ENCODE peak calls at places on chromosomes 2 and 18, in ten cellular contexts. H, D, Q, C, G, A, K, Z, T and L are unnamed samples.

GRCh38 chr2:40534528-40534927 is 82.6 kb upstream of the SLC8A1 start:
- DNase-seq in H (no peak), D (no peak), Q (no peak), C (no peak), G (no peak), A (no peak), K (no peak), Z (no peak), T (no peak), L (no peak)

GRCh38 chr2:239820836-239821693 is 204.1 kb downstream of the NDUFA10 start:
- DNase-seq in H (no peak), D (no peak), Q (peak), C (no peak), G (no peak), A (peak), K (no peak), Z (no peak), T (no peak), L (no peak)

GRCh38 chr2:198129609-198130008 is 325.2 kb downstream of the PLCL1 start:
- DNase-seq in H (no peak), D (no peak), Q (no peak), C (no peak), G (no peak), A (no peak), K (no peak), Z (no peak), T (no peak), L (no peak)

GRCh38 chr2:201733544-201733943 is 35.1 kb upstream of the MPP4 start:
- DNase-seq in H (no peak), D (no peak), Q (no peak), C (no peak), G (no peak), A (no peak), K (no peak), Z (no peak), T (no peak), L (no peak)

GRCh38 chr2:238582159-238582558 is 155.4 kb downstream of the ASB1 start:
- DNase-seq in H (no peak), D (no peak), Q (no peak), C (no peak), G (no peak), A (no peak), K (no peak), Z (no peak), T (no peak), L (no peak)

GRCh38 chr18:49168970-49169619 is 218.3 kb upstream of the SMAD7 start:
- DNase-seq in H (peak), D (no peak), Q (no peak), C (no peak), G (no peak), A (no peak), K (peak), Z (no peak), T (no peak), L (peak)

GRCh38 chr2:241673797-241674725 is 12.6 kb downstream of the DTYMK start:
- DNase-seq in H (no peak), D (no peak), Q (no peak), C (no peak), G (no peak), A (no peak), K (no peak), Z (no peak), T (no peak), L (no peak)

GRCh38 chr2:231191896-231192872 is 6.2 kb upstream of the ARMC9 start:
- DNase-seq in H (peak), D (no peak), Q (no peak), C (peak), G (no peak), A (peak), K (peak), Z (peak), T (no peak), L (peak)

GRCh38 chr18:34097312-34097711 is 127.4 kb downstream of the NOL4 start:
- DNase-seq in H (no peak), D (no peak), Q (no peak), C (no peak), G (no peak), A (no peak), K (no peak), Z (no peak), T (no peak), L (no peak)

GRCh38 chr2:101698419-101699190 is 1.1 kb downstream of the MAP4K4 start:
- DNase-seq in H (no peak), D (peak), Q (peak), C (no peak), G (no peak), A (no peak), K (peak), Z (peak), T (no peak), L (no peak)

GRCh38 chr2:27021253-27021801 is 11.4 kb upstream of the TMEM214 start:
- DNase-seq in H (no peak), D (no peak), Q (no peak), C (no peak), G (no peak), A (peak), K (no peak), Z (no peak), T (no peak), L (no peak)

GRCh38 chr18:32956591-32957310 is 183.9 kb upstream of the KLHL14 start:
- DNase-seq in H (no peak), D (no peak), Q (no peak), C (no peak), G (no peak), A (no peak), K (peak), Z (no peak), T (no peak), L (no peak)

GRCh38 chr2:190882831-190883582 is 2.4 kb downstream of the GLS start:
- DNase-seq in H (no peak), D (no peak), Q (no peak), C (no peak), G (no peak), A (no peak), K (no peak), Z (no peak), T (no peak), L (no peak)

GRCh38 chr2:166593403-166593802 is 99.4 kb upstream of the SCN7A start:
- DNase-seq in H (no peak), D (no peak), Q (no peak), C (peak), G (no peak), A (no peak), K (no peak), Z (no peak), T (no peak), L (no peak)

GRCh38 chr18:62033207-62033606 is 140.4 kb upstream of the RNF152 start:
- DNase-seq in H (no peak), D (no peak), Q (no peak), C (no peak), G (no peak), A (no peak), K (no peak), Z (no peak), T (no peak), L (no peak)

GRCh38 chr2:240865391-240865790 is 3.2 kb upstream of the AGXT start:
- DNase-seq in H (no peak), D (no peak), Q (no peak), C (no peak), G (no peak), A (no peak), K (no peak), Z (no peak), T (no peak), L (no peak)

GRCh38 chr2:42792583-42793313 is at the start of gene HAAO:
- DNase-seq in H (peak), D (no peak), Q (no peak), C (no peak), G (no peak), A (peak), K (peak), Z (peak), T (no peak), L (no peak)

GRCh38 chr18:2994603-2995432 is 18.1 kb downstream of the LPIN2 start:
- DNase-seq in H (no peak), D (no peak), Q (no peak), C (no peak), G (no peak), A (peak), K (no peak), Z (peak), T (no peak), L (no peak)

GRCh38 chr2:191311-192190 is 72.3 kb downstream of the SH3YL1 start:
- DNase-seq in H (no peak), D (no peak), Q (no peak), C (no peak), G (no peak), A (no peak), K (no peak), Z (no peak), T (no peak), L (no peak)

GRCh38 chr2:10548626-10549025 is 100.5 kb upstream of the ODC1 start:
- DNase-seq in H (no peak), D (no peak), Q (no peak), C (no peak), G (no peak), A (no peak), K (peak), Z (no peak), T (no peak), L (no peak)